ENCODE peak calls at places on chromosome 21, in four cellular contexts. X is psoas muscle, N is GM23248, Q is aorta. L is an unnamed sample.

GRCh38 chr21:42468511-42469131 is 27.4 kb downstream of the RSPH1 start:
- DNase-seq in X (no peak), N (no peak), Q (no peak), L (no peak)

GRCh38 chr21:41639766-41640165 is 127.1 kb downstream of the RIPK4 start:
- DNase-seq in X (no peak), N (no peak), Q (no peak), L (no peak)

GRCh38 chr21:33255404-33255803 is 10.8 kb upstream of the IL10RB start:
- DNase-seq in X (no peak), N (no peak), Q (no peak), L (no peak)

GRCh38 chr21:43645414-43645891 is 13.8 kb downstream of the HSF2BP start:
- DNase-seq in X (no peak), N (peak; percentile 88), Q (peak; percentile 70), L (peak; percentile 66)

GRCh38 chr21:17925900-17926299 is 106.7 kb upstream of the C21orf91 start:
- DNase-seq in X (no peak), N (peak; percentile 39), Q (no peak), L (peak; percentile 26)

GRCh38 chr21:14438204-14438603 is 55.3 kb upstream of the HSPA13 start:
- DNase-seq in X (no peak), N (peak; percentile 10), Q (no peak), L (no peak)

GRCh38 chr21:20270365-20271055 is 727.7 kb upstream of the NCAM2 start:
- DNase-seq in X (no peak), N (no peak), Q (no peak), L (no peak)

GRCh38 chr21:43603641-43604504 is 55.4 kb downstream of the HSF2BP start:
- DNase-seq in X (no peak), N (peak; percentile 58), Q (no peak), L (no peak)

GRCh38 chr21:28230559-28230958 is 762.1 kb downstream of the LTN1 start:
- DNase-seq in X (no peak), N (peak; percentile 58), Q (no peak), L (no peak)

GRCh38 chr21:26512664-26513063 is 60.4 kb downstream of the CYYR1 start:
- DNase-seq in X (no peak), N (no peak), Q (no peak), L (no peak)

GRCh38 chr21:32484706-32485380 is 72.3 kb downstream of the EVA1C start:
- DNase-seq in X (peak; percentile 23), N (no peak), Q (peak; percentile 65), L (no peak)

GRCh38 chr21:43204638-43205037 is 35.8 kb downstream of the CRYAA start:
- DNase-seq in X (no peak), N (no peak), Q (no peak), L (no peak)

GRCh38 chr21:42840411-42841155 is 38.8 kb downstream of the WDR4 start:
- DNase-seq in X (no peak), N (no peak), Q (no peak), L (no peak)

GRCh38 chr21:41186763-41187536 is 19.0 kb downstream of the BACE2 start:
- DNase-seq in X (no peak), N (no peak), Q (no peak), L (peak; percentile 61)

GRCh38 chr21:32772281-32773047 is 909 bp upstream of the PAXBP1 start:
- DNase-seq in X (no peak), N (peak; percentile 72), Q (peak; percentile 48), L (no peak)

GRCh38 chr21:20701235-20701634 is 297.0 kb upstream of the NCAM2 start:
- DNase-seq in X (no peak), N (no peak), Q (no peak), L (no peak)

GRCh38 chr21:23936224-23936623 is 1671.1 kb downstream of the MRPL39 start:
- DNase-seq in X (no peak), N (no peak), Q (no peak), L (peak; percentile 2)

GRCh38 chr21:42646836-42647235 is 6.6 kb upstream of the PDE9A start:
- DNase-seq in X (no peak), N (no peak), Q (peak; percentile 30), L (no peak)

GRCh38 chr21:42570841-42571387 is 57.3 kb downstream of the SLC37A1 start:
- DNase-seq in X (no peak), N (no peak), Q (peak; percentile 38), L (no peak)

GRCh38 chr21:33655591-33656221 is 13.4 kb downstream of the ITSN1 start:
- DNase-seq in X (no peak), N (peak; percentile 50), Q (no peak), L (peak; percentile 99)

GRCh38 chr21:17495680-17496079 is 17.2 kb upstream of the CXADR start:
- DNase-seq in X (no peak), N (no peak), Q (no peak), L (no peak)

GRCh38 chr21:42047821-42048613 is 23.1 kb upstream of the UMODL1 start:
- DNase-seq in X (peak; percentile 73), N (peak; percentile 97), Q (peak; percentile 92), L (no peak)

GRCh38 chr21:41290106-41290799 is 26.3 kb upstream of the FAM3B start:
- DNase-seq in X (no peak), N (peak; percentile 19), Q (no peak), L (no peak)

GRCh38 chr21:39612233-39613028 is at the start of gene B3GALT5:
- DNase-seq in X (no peak), N (no peak), Q (no peak), L (no peak)

GRCh38 chr21:29343517-29343916 is 44.8 kb downstream of the BACH1 start:
- DNase-seq in X (no peak), N (peak; percentile 80), Q (no peak), L (peak; percentile 32)

GRCh38 chr21:43815991-43816390 is 26.6 kb downstream of the RRP1 start:
- DNase-seq in X (no peak), N (no peak), Q (no peak), L (no peak)

GRCh38 chr21:41065539-41065938 is 102.4 kb upstream of the BACE2 start:
- DNase-seq in X (no peak), N (peak; percentile 15), Q (no peak), L (peak; percentile 73)

GRCh38 chr21:30268608-30269197 is 14.0 kb downstream of the KRTAP24-1 start:
- DNase-seq in X (no peak), N (peak; percentile 2), Q (no peak), L (no peak)

DNA sequence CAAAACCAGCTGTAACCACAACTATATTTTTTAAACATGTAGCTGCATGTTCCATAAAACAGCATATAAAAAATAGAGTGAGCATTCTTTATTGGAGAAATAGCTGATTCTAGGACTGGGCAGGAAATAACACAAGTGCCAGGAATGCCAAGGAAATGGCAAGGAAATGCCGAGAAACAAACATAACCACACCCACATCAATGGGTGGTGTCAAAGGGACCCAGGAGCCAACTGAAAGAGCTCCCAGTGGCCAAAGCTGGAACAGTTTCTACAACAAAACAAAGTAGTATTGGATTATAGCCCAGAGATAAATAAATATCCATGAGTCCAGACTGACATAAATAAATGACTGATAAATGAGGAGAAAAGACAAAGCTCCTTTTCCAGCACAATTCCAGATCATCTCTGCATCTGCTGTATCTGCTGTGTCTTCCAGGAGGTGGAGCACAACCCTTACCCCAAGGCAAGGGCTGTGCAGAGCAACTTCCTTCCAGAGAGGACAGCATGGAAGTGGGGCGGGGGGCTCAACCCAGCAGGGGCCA is 28.1 kb downstream of the ADARB1 start:
- DNase-seq in X (no peak), N (peak; percentile 80), Q (no peak), L (peak; percentile 71)
- H3K4me1 ChIP-seq in X (peaks cover 70% of the 10 kb centered on the region), N (peaks cover 18% of the 10 kb centered on the region), Q (peaks cover 7% of the 10 kb centered on the region), L (peaks cover 24% of the 10 kb centered on the region)

DNA sequence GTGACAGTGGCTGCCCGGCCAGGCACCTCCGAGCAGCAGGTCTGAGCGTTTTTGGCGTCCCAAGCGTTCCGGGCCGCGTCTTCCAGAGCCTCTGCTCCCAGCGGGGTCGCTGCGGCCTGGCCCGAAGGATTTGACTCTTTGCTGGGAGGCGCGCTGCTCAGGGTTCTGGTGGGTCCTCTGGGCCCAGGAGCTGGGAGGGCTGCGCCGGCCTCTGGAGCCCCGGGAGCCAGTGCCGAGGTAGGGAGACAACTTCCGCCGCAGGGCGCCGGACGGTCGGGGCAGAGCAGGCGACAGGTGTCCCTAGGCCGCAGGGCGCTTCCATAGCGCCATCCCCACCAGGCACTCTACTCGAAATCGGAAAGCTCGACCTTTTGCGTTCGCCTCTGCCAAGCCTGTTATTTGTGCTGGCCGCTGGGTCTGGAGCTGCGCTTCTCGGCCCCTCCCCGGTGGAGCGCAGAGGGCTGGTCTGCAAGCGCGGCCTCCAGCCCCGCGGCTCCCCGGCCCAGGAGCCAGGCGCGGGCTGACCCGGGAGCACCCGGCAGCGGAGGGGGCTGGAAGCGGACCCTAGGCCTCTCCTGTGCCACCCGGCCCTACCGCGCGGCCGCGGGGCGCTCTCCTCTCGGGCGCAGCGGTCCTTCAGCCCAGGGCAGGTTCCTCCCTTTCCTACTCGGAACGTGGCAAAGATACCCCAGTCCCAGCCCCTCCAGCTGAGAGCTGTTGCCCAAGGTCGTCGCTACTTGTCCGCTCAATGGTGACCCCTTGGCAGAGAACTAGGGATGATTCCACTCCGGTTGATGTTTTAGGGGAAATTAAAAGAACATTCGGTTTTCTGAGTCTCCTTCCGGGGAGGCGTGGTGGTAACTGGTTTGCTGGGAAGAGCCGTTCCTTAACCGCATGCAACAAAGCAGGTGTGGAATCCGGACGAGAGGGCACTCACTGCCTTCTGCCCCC is 2.3 kb downstream of the SIM2 start:
- DNase-seq in X (no peak), N (no peak), Q (peak; percentile 37), L (no peak)
- H3K4me1 ChIP-seq in X (peaks cover 50% of the 10 kb centered on the region), N (no peaks in the 10 kb centered on the region), Q (no peaks in the 10 kb centered on the region), L (no peaks in the 10 kb centered on the region)

DNA sequence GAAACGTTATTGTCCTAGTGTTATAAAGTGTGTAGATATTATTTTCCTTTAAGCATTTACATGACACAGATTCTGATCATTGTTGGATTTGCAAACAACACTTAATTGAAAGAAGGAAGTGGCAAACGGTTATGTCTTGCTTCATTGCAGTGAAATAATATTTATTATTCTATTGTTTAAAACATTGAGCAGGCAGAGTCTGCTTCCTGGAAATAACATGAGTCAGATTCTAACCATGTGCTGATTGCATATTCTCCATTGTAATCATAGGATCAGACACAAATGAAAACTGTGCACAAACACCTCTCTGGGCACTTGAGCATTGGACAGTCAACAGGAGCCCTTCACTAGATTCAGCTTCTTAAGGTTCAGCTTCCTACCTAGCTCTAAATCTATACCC is 46.8 kb upstream of the USP25 start:
- DNase-seq in X (no peak), N (peak; percentile 65), Q (no peak), L (no peak)
- H3K4me1 ChIP-seq in X (peaks cover 6% of the 10 kb centered on the region), N (peaks cover 25% of the 10 kb centered on the region), Q (no peaks in the 10 kb centered on the region), L (peaks cover 13% of the 10 kb centered on the region)

GRCh38 chr21:45415943-45416611 is 11.1 kb downstream of the COL18A1 start:
- DNase-seq in X (peak; percentile 6), N (no peak), Q (peak; percentile 40), L (no peak)
- H3K4me1 ChIP-seq in X (peaks cover 7% of the 10 kb centered on the region), N (no peaks in the 10 kb centered on the region), Q (no peaks in the 10 kb centered on the region), L (no peaks in the 10 kb centered on the region)

GRCh38 chr21:16113052-16113715 is 383.4 kb downstream of the USP25 start:
- DNase-seq in X (no peak), N (peak; percentile 40), Q (no peak), L (no peak)
- H3K4me1 ChIP-seq in X (no peaks in the 10 kb centered on the region), N (peaks cover 27% of the 10 kb centered on the region), Q (no peaks in the 10 kb centered on the region), L (peaks cover 11% of the 10 kb centered on the region)

GRCh38 chr21:44998621-44999427 is 59.0 kb downstream of the SLX9 start:
- DNase-seq in X (peak; percentile 13), N (no peak), Q (peak; percentile 35), L (no peak)

GRCh38 chr21:44999428-44999971 is 59.7 kb downstream of the SLX9 start:
- DNase-seq in X (peak; percentile 14), N (no peak), Q (peak; percentile 32), L (no peak)

GRCh38 chr21:44996501-44996921 is 56.7 kb downstream of the SLX9 start:
- DNase-seq in X (peak; percentile 9), N (no peak), Q (peak; percentile 35), L (no peak)

GRCh38 chr21:44996983-44997936 is 57.4 kb downstream of the SLX9 start:
- DNase-seq in X (peak; percentile 16), N (no peak), Q (peak; percentile 42), L (no peak)

GRCh38 chr21:44998086-44998620 is 58.3 kb downstream of the SLX9 start:
- DNase-seq in X (peak; percentile 9), N (no peak), Q (peak; percentile 46), L (no peak)
- H3K4me1 ChIP-seq in X (peaks cover 18% of the 10 kb centered on the region), N (peaks cover 4% of the 10 kb centered on the region), Q (no peaks in the 10 kb centered on the region), L (no peaks in the 10 kb centered on the region)

GRCh38 chr21:34836103-34836932 is 167.5 kb downstream of the CLIC6 start:
- DNase-seq in X (peak; percentile 88), N (peak; percentile 100), Q (peak; percentile 86), L (no peak)
- H3K4me1 ChIP-seq in X (peaks cover 24% of the 10 kb centered on the region), N (peaks cover 49% of the 10 kb centered on the region), Q (no peaks in the 10 kb centered on the region), L (no peaks in the 10 kb centered on the region)

L was measured in foreskin keratinocyte.